ENCODE peak calls at places on chromosomes 6 and 20, in four cellular contexts. One of them, this sample, is unnamed.

GRCh38 chr20:3044336-3044965 is 1.0 kb downstream of the GNRH2 start:
- DNase-seq in GM12878: no peak
- DNase-seq in WTC11: no peak
- DNase-seq in K562: no peak
- DNase-seq in this sample: no peak

GRCh38 chr20:22368235-22368634 is 216.1 kb downstream of the FOXA2 start:
- DNase-seq in GM12878: no peak
- DNase-seq in WTC11: no peak
- DNase-seq in K562: no peak
- DNase-seq in this sample: no peak

GRCh38 chr6:78580923-78581322 is 286.4 kb upstream of the IRAK1BP1 start:
- DNase-seq in GM12878: no peak
- DNase-seq in WTC11: no peak
- DNase-seq in K562: no peak
- DNase-seq in this sample: no peak

GRCh38 chr20:5471368-5471767 is 154.6 kb upstream of the PROKR2 start:
- DNase-seq in GM12878: no peak
- DNase-seq in WTC11: no peak
- DNase-seq in K562: no peak
- DNase-seq in this sample: no peak

GRCh38 chr6:100257661-100258395 is 206.9 kb downstream of the SIM1 start:
- DNase-seq in GM12878: peak
- DNase-seq in WTC11: no peak
- DNase-seq in K562: peak
- DNase-seq in this sample: peak

GRCh38 chr6:149733321-149733720 is 13.0 kb downstream of the NUP43 start:
- DNase-seq in GM12878: no peak
- DNase-seq in WTC11: no peak
- DNase-seq in K562: no peak
- DNase-seq in this sample: no peak

GRCh38 chr20:15042723-15043122 is 705.3 kb upstream of the FLRT3 start:
- DNase-seq in GM12878: no peak
- DNase-seq in WTC11: no peak
- DNase-seq in K562: no peak
- DNase-seq in this sample: no peak

GRCh38 chr6:104943781-104944180 is 13.1 kb upstream of the LIN28B start:
- DNase-seq in GM12878: no peak
- DNase-seq in WTC11: no peak
- DNase-seq in K562: peak
- DNase-seq in this sample: no peak

GRCh38 chr6:105344971-105345370 is 57.9 kb downstream of the PREP start:
- DNase-seq in GM12878: no peak
- DNase-seq in WTC11: no peak
- DNase-seq in K562: no peak
- DNase-seq in this sample: no peak

GRCh38 chr6:157033428-157034140 is 256.4 kb downstream of the ARID1B start:
- DNase-seq in GM12878: no peak
- DNase-seq in WTC11: no peak
- DNase-seq in K562: no peak
- DNase-seq in this sample: no peak

GRCh38 chr6:129709451-129709908 is 497 bp downstream of the ARHGAP18 start:
- DNase-seq in GM12878: no peak
- DNase-seq in WTC11: no peak
- DNase-seq in K562: peak
- DNase-seq in this sample: no peak

GRCh38 chr6:158026054-158026900 is 44.6 kb downstream of the SYNJ2 start:
- DNase-seq in GM12878: no peak
- DNase-seq in WTC11: peak
- DNase-seq in K562: peak
- DNase-seq in this sample: peak

GRCh38 chr6:143680157-143680556 is 2.4 kb downstream of the PHACTR2 start:
- DNase-seq in GM12878: no peak
- DNase-seq in WTC11: no peak
- DNase-seq in K562: no peak
- DNase-seq in this sample: no peak
- TF ChIP-seq NR2C2 in GM12878: no peak
- TF ChIP-seq NR2C2 in WTC11: no peak
- TF ChIP-seq NR2C2 in K562: no peak
- TF ChIP-seq NR2C2 in this sample: no peak

GRCh38 chr6:108365488-108365887 is 70.6 kb downstream of the AFG1L start:
- DNase-seq in GM12878: no peak
- DNase-seq in WTC11: no peak
- DNase-seq in K562: no peak
- DNase-seq in this sample: no peak

GRCh38 chr6:108368431-108369030 is 73.7 kb downstream of the AFG1L start:
- DNase-seq in GM12878: no peak
- DNase-seq in WTC11: no peak
- DNase-seq in K562: no peak
- DNase-seq in this sample: no peak

GRCh38 chr6:108364470-108364869 is 69.6 kb downstream of the AFG1L start:
- DNase-seq in GM12878: no peak
- DNase-seq in WTC11: no peak
- DNase-seq in K562: no peak
- DNase-seq in this sample: no peak

GRCh38 chr6:108363756-108364356 is 69.0 kb downstream of the AFG1L start:
- DNase-seq in GM12878: no peak
- DNase-seq in WTC11: no peak
- DNase-seq in K562: no peak
- DNase-seq in this sample: no peak

DNA sequence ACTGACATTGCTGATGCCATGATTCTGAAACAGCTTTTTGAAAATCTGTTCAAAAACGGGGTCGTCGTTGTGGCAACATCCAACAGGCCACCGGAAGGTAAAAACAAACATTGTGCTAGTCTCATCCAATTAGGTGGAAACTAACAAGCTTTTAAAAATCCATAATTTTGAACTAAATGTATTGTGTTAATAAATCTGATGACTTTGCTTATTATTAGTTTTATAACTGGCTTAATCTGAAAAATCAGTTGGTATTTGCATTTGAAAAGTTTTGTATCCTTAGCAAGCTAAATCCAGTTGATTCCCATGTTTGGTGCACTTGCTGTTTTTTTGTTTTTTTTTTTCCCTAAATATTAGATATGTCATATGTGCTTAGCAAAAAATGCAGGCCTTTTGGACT is 71.4 kb downstream of the AFG1L start:
- DNase-seq in GM12878: no peak
- DNase-seq in WTC11: no peak
- DNase-seq in K562: no peak
- DNase-seq in this sample: no peak
- TF ChIP-seq NR2C2 in GM12878: no peak
- TF ChIP-seq NR2C2 in WTC11: no peak
- TF ChIP-seq NR2C2 in K562: no peak
- TF ChIP-seq NR2C2 in this sample: no peak

DNA sequence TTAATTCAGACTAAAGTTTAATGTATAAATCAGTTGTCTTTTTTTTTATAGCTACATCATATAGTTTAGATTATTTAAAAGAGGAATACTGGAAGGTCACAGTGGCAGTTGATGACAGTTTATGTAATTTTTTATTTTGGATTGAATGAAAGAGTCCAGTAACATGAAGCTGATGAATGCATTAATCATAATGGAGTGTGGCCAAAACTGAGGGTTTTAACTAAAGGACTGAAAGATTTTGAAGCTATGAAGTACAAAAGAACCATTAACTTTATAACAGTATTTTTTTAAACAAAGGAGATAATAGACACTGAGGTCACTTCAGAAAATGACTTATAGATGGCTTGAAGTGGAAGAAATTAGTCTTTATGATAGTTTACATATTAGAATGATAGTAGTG is 41.3 kb downstream of the TRMT11 start:
- DNase-seq in GM12878: no peak
- DNase-seq in WTC11: no peak
- DNase-seq in K562: no peak
- DNase-seq in this sample: no peak
- TF ChIP-seq NR2C2 in GM12878: no peak
- TF ChIP-seq NR2C2 in WTC11: no peak
- TF ChIP-seq NR2C2 in K562: no peak
- TF ChIP-seq NR2C2 in this sample: no peak

GRCh38 chr6:41371461-41371991 is 36.1 kb downstream of the NCR2 start:
- DNase-seq in GM12878: no peak
- DNase-seq in WTC11: peak
- DNase-seq in K562: no peak
- DNase-seq in this sample: no peak
- TF ChIP-seq NR2C2 in GM12878: no peak
- TF ChIP-seq NR2C2 in WTC11: no peak
- TF ChIP-seq NR2C2 in K562: no peak
- TF ChIP-seq NR2C2 in this sample: no peak

DNA sequence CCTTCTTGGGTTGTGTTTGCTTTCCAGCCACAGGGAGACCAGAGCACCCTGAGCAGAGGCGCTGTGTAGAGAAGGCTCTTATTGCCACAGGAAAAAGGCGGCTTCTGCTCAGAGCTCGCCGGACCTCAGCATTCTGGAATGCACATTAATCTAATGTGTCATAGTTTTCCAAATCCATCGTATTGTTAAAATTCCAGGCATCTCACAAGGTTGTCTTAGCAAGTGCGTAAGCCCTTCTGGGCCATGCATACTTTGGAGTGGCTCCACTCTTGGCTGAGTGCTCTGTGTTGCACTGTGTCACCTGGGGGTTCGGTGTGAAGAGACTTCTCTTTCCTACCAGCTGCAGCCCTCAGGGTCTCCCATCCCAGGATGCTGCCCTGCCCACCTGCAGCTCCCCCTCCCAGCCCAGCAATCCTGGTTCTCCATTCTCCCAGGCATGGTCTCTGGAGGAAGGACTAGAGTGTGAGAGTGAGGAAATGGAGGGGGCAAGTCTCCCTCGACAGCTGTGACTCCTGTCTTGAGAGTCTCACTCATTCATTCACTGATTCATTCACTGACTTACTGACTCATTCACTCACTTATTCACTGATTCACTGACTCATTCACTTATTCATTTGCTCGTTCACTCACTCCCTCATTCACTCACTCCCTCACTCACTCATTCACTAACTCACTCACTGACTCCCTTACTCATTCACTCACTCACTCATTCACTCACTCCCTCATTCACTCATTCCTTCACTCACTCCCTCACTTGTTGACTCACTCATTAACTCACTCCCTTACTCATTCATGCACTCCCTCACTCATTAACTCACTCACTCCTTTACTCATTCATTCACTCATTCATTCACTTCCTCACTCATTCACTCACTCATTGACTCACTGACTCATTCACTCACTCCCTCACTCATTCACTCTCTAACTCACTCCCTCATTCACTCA is 83.7 kb upstream of the MPC1 start:
- DNase-seq in GM12878: no peak
- DNase-seq in WTC11: no peak
- DNase-seq in K562: no peak
- DNase-seq in this sample: no peak
- TF ChIP-seq NR2C2 in GM12878: no peak
- TF ChIP-seq NR2C2 in WTC11: no peak
- TF ChIP-seq NR2C2 in K562: no peak
- TF ChIP-seq NR2C2 in this sample: no peak

DNA sequence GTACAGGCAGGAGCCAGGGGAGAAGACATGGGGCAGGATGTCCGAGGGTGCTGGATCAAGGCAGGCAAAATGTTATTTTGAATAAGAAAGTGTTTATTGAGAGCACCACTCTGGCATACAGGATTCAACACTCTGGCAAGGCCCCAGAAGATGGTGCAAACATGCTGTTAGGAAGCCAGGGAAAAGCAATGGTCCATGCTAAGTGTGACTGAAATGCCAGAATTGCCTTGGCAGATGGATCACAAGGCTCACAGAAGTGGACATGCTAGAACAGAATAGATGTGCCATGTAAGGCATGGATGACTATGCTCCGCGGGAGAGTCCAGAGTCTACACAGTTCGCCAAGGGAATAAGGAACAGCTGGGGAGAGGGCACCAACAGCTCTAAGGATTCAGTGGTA is 54.6 kb downstream of the QRSL1 start:
- DNase-seq in GM12878: no peak
- DNase-seq in WTC11: no peak
- DNase-seq in K562: no peak
- DNase-seq in this sample: no peak
- TF ChIP-seq NR2C2 in GM12878: no peak
- TF ChIP-seq NR2C2 in WTC11: no peak
- TF ChIP-seq NR2C2 in K562: no peak
- TF ChIP-seq NR2C2 in this sample: no peak

GRCh38 chr6:109869398-109870165 is 108.5 kb upstream of the GPR6 start:
- DNase-seq in GM12878: no peak
- DNase-seq in WTC11: no peak
- DNase-seq in K562: no peak
- DNase-seq in this sample: no peak
- TF ChIP-seq NR2C2 in GM12878: no peak
- TF ChIP-seq NR2C2 in WTC11: no peak
- TF ChIP-seq NR2C2 in K562: no peak
- TF ChIP-seq NR2C2 in this sample: no peak

DNA sequence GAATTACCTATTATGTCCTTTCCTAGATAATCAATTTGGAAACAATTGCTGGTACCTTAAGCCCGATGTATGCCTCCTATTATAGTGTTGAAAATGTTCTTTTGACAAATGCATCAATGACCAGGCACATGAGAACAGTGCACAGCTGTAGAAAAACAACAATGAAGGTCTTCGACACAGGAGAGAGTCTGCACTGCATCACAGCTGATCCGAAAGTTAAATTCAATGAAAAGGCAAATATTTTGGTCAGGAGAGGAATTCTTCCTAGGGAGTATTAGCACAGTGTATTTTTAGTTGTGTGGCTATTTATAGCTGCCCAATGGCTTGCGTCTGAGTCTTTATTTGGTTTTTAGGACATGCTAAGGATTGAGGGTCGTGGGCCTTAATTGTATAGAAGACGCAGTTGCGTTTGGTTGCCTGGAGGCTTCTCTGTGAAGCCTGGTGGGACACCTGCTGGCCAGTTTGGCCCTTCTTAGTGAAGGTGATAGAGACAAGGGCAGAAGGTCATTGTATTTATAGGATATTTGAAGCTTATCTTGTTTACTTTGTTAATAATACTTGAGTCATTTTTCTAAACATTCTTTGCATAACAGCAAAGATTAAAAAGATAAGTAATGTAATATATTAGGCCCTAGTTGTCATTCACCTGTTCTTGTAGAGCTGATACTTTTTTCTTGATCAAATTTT is 72.3 kb downstream of the CDYL start:
- DNase-seq in GM12878: no peak
- DNase-seq in WTC11: peak
- DNase-seq in K562: peak
- DNase-seq in this sample: peak
- TF ChIP-seq NR2C2 in GM12878: no peak
- TF ChIP-seq NR2C2 in WTC11: no peak
- TF ChIP-seq NR2C2 in K562: no peak
- TF ChIP-seq NR2C2 in this sample: no peak